ENCODE peak calls at places on chromosomes 7 and 10, in nine cellular contexts. E is fibroblast of mammary gland, B is Caco-2, D is left ventricle myocardium inferior, W is GM12865, I is WTC11, G is PC-9, V is MM.1S, C is body of pancreas. P is an unnamed sample.

GRCh38 chr10:97138174-97138573 is 47.6 kb downstream of the SLIT1 start:
- DNase-seq in E (no peak), B (peak; percentile 56), D (no peak), W (no peak), I (peak; percentile 60), G (peak; percentile 2), V (no peak), C (no peak), P (no peak)

GRCh38 chr10:73906524-73907447 is 4.1 kb upstream of the PLAU start:
- DNase-seq in E (peak; percentile 99), B (peak; percentile 77), D (peak; percentile 69), W (no peak), I (peak; percentile 73), G (peak; percentile 97), V (no peak), C (peak; percentile 36), P (peak; percentile 93)

GRCh38 chr7:66664590-66665293 is 36.1 kb downstream of the KCTD7 start:
- DNase-seq in E (no peak), B (no peak), D (no peak), W (no peak), I (no peak), G (no peak), V (no peak), C (no peak), P (no peak)

GRCh38 chr10:72746606-72747357 is 54.8 kb downstream of the MCU start:
- DNase-seq in E (no peak), B (no peak), D (no peak), W (no peak), I (no peak), G (peak; percentile 43), V (no peak), C (no peak), P (no peak)

GRCh38 chr10:133100706-133101463 is 13.2 kb downstream of the ADGRA1 start:
- DNase-seq in E (no peak), B (peak; percentile 77), D (no peak), W (no peak), I (peak; percentile 96), G (peak; percentile 6), V (peak; percentile 7), C (peak; percentile 72), P (no peak)

GRCh38 chr7:47215640-47216039 is 366.3 kb downstream of the TNS3 start:
- DNase-seq in E (no peak), B (no peak), D (no peak), W (no peak), I (no peak), G (no peak), V (no peak), C (no peak), P (no peak)

GRCh38 chr7:68964060-68964459 is 634.2 kb upstream of the AUTS2 start:
- DNase-seq in E (no peak), B (no peak), D (no peak), W (no peak), I (no peak), G (no peak), V (no peak), C (no peak), P (no peak)

GRCh38 chr7:29607889-29608288 is 44.3 kb downstream of the PRR15 start:
- DNase-seq in E (peak; percentile 65), B (no peak), D (no peak), W (no peak), I (no peak), G (peak; percentile 47), V (no peak), C (no peak), P (no peak)

GRCh38 chr10:57692255-57692980 is 575.3 kb downstream of the IPMK start:
- DNase-seq in E (peak; percentile 88), B (peak; percentile 47), D (no peak), W (no peak), I (no peak), G (peak; percentile 11), V (no peak), C (peak; percentile 17), P (no peak)

GRCh38 chr10:32338262-32338661 is 8.7 kb downstream of the EPC1 start:
- DNase-seq in E (peak; percentile 70), B (no peak), D (no peak), W (no peak), I (no peak), G (no peak), V (no peak), C (no peak), P (no peak)

GRCh38 chr7:50068850-50069551 is 24.0 kb downstream of the ZPBP start:
- DNase-seq in E (peak; percentile 15), B (peak; percentile 63), D (no peak), W (peak; percentile 44), I (no peak), G (peak; percentile 18), V (peak; percentile 52), C (peak; percentile 64), P (no peak)

GRCh38 chr10:52318822-52319464 is 4.9 kb downstream of the DKK1 start:
- DNase-seq in E (peak; percentile 97), B (no peak), D (no peak), W (no peak), I (no peak), G (no peak), V (no peak), C (no peak), P (no peak)

GRCh38 chr7:44764665-44765578 is 16.3 kb downstream of the ZMIZ2 start:
- DNase-seq in E (no peak), B (no peak), D (no peak), W (no peak), I (no peak), G (no peak), V (no peak), C (peak; percentile 58), P (peak; percentile 79)

GRCh38 chr10:34454590-34455289 is 360.4 kb downstream of the PARD3 start:
- DNase-seq in E (no peak), B (no peak), D (no peak), W (no peak), I (no peak), G (no peak), V (no peak), C (no peak), P (no peak)

GRCh38 chr7:101165958-101166602 is 711 bp upstream of the VGF start:
- DNase-seq in E (no peak), B (no peak), D (no peak), W (no peak), I (peak; percentile 56), G (no peak), V (no peak), C (no peak), P (no peak)

GRCh38 chr7:121113288-121113687 is 124.8 kb downstream of the CPED1 start:
- DNase-seq in E (no peak), B (no peak), D (no peak), W (no peak), I (no peak), G (no peak), V (no peak), C (no peak), P (no peak)

DNA sequence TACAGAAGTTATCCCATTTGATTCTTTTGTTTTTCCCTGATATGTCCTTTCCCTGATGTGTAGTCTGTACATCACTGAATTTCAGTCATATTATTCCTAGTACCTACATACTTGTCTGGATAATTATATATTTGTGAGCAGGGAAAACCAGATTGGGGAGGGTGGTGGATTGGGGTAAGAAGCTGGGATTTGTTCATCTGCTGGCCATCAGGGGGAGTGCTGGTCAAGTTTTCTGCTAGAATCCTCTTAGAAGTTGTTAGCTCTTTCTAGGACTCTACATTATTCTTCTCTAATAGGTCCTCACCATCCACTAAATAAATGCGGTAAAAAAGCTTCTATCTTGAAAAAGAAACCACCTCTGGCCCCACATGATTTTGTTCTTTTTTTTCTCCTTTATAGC is 232.7 kb upstream of the TAC1 start:
- DNase-seq in E (peak; percentile 32), B (peak; percentile 43), D (no peak), W (peak; percentile 46), I (peak; percentile 51), G (peak; percentile 16), V (peak; percentile 46), C (peak; percentile 36), P (no peak)
- TF ChIP-seq CTCF in E (peak; percentile 44), B (peak; percentile 52), D (peak; percentile 58), W (peak; percentile 58), I (no peak), G (peak; percentile 66), V (peak; percentile 63), C (peak; percentile 25), P (peak; percentile 76)

DNA sequence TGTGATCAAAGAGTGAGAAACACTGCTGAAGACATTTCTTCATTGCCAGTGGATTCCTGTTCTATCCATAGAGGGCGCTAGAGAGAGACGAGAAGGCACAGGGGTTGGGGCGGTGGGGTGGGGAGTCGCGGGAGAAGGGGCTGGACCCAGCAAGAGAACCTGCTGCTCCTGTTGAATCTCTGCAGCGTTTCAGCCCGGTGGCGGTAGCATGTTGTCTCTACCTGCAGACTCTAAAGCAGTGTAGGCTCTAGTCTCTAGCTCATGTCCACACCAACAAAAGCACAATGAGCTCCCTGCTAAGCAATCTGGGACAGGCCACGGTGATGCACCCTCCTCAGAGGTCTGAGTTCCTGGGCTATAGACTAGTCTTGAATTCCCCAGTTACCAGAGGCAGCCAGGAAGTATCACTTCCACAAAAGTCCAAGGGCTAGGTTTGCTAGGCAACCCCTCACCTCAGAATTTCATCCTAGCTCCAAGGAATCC is 167.7 kb downstream of the DGKB start:
- DNase-seq in E (no peak), B (peak; percentile 43), D (no peak), W (no peak), I (peak; percentile 71), G (no peak), V (no peak), C (peak; percentile 16), P (no peak)
- TF ChIP-seq CTCF in E (peak; percentile 20), B (peak; percentile 18), D (peak; percentile 48), W (no peak), I (peak; percentile 73), G (peak; percentile 39), V (peak; percentile 6), C (no peak), P (peak; percentile 60)

GRCh38 chr10:70618663-70619062 is 16.1 kb upstream of the PRF1 start:
- DNase-seq in E (no peak), B (no peak), D (no peak), W (no peak), I (no peak), G (no peak), V (no peak), C (no peak), P (no peak)

GRCh38 chr10:70620020-70620289 is 17.4 kb upstream of the PRF1 start:
- DNase-seq in E (no peak), B (no peak), D (no peak), W (no peak), I (no peak), G (no peak), V (no peak), C (no peak), P (no peak)

GRCh38 chr10:70617798-70618568 is 15.4 kb upstream of the PRF1 start:
- DNase-seq in E (peak; percentile 80), B (no peak), D (no peak), W (no peak), I (no peak), G (no peak), V (no peak), C (no peak), P (no peak)

GRCh38 chr10:70621497-70622078 is 19.0 kb upstream of the PRF1 start:
- DNase-seq in E (no peak), B (no peak), D (no peak), W (peak; percentile 36), I (no peak), G (no peak), V (no peak), C (no peak), P (no peak)

GRCh38 chr10:70619271-70620019 is 16.9 kb upstream of the PRF1 start:
- DNase-seq in E (peak; percentile 74), B (no peak), D (no peak), W (no peak), I (no peak), G (no peak), V (no peak), C (no peak), P (no peak)
- TF ChIP-seq CTCF in E (peak; percentile 57), B (peak; percentile 39), D (peak; percentile 41), W (peak; percentile 31), I (peak; percentile 41), G (peak; percentile 69), V (peak; percentile 56), C (no peak), P (peak; percentile 63)

GRCh38 chr7:90211391-90212148 is at the start of gene STEAP2:
- DNase-seq in E (peak; percentile 92), B (peak; percentile 94), D (peak; percentile 88), W (peak; percentile 18), I (peak; percentile 91), G (peak; percentile 93), V (peak; percentile 11), C (peak; percentile 93), P (peak; percentile 88)
- TF ChIP-seq CTCF in E (no peak), B (peak; percentile 80), D (peak; percentile 73), W (peak; percentile 13), I (peak; percentile 14), G (peak; percentile 65), V (peak; percentile 34), C (peak; percentile 78), P (peak; percentile 76)

P was measured in chondrocyte.